ENCODE peak calls at places on chromosomes 6 and 20, in seven cellular contexts. One of them, this sample, is unnamed.

GRCh38 chr20:47360489-47361267 is 4.2 kb upstream of the ZMYND8 start:
- DNase-seq in K562: peak
- DNase-seq in IMR-90: peak
- DNase-seq in esophagus squamous epithelium: peak
- DNase-seq in mucosa of descending colon: peak
- DNase-seq in kidney: peak
- DNase-seq in CD8-positive, alpha-beta T cell: no peak
- DNase-seq in this sample: peak

GRCh38 chr20:24560571-24561485 is 91.4 kb downstream of the SYNDIG1 start:
- DNase-seq in K562: no peak
- DNase-seq in IMR-90: no peak
- DNase-seq in CD8-positive, alpha-beta T cell: no peak
- DNase-seq in mucosa of descending colon: no peak
- DNase-seq in esophagus squamous epithelium: no peak
- DNase-seq in kidney: no peak
- DNase-seq in this sample: no peak

GRCh38 chr6:6915813-6916547 is 191.8 kb upstream of the RREB1 start:
- DNase-seq in K562: no peak
- DNase-seq in esophagus squamous epithelium: no peak
- DNase-seq in IMR-90: peak
- DNase-seq in CD8-positive, alpha-beta T cell: no peak
- DNase-seq in mucosa of descending colon: no peak
- DNase-seq in kidney: peak
- DNase-seq in this sample: no peak

GRCh38 chr6:1864496-1864895 is 254.8 kb downstream of the FOXC1 start:
- DNase-seq in K562: no peak
- DNase-seq in kidney: no peak
- DNase-seq in mucosa of descending colon: no peak
- DNase-seq in esophagus squamous epithelium: no peak
- DNase-seq in IMR-90: no peak
- DNase-seq in CD8-positive, alpha-beta T cell: no peak
- DNase-seq in this sample: no peak

GRCh38 chr6:145263807-145264206 is 471.5 kb downstream of the EPM2A start:
- DNase-seq in CD8-positive, alpha-beta T cell: no peak
- DNase-seq in IMR-90: no peak
- DNase-seq in kidney: no peak
- DNase-seq in mucosa of descending colon: no peak
- DNase-seq in K562: no peak
- DNase-seq in esophagus squamous epithelium: no peak
- DNase-seq in this sample: no peak

GRCh38 chr6:34531580-34532201 is 24.4 kb downstream of the SPDEF start:
- DNase-seq in IMR-90: peak
- DNase-seq in kidney: peak
- DNase-seq in K562: peak
- DNase-seq in CD8-positive, alpha-beta T cell: no peak
- DNase-seq in esophagus squamous epithelium: no peak
- DNase-seq in mucosa of descending colon: peak
- DNase-seq in this sample: no peak

GRCh38 chr6:132936641-132937040 is 122.3 kb downstream of the RPS12 start:
- DNase-seq in mucosa of descending colon: no peak
- DNase-seq in CD8-positive, alpha-beta T cell: no peak
- DNase-seq in IMR-90: no peak
- DNase-seq in esophagus squamous epithelium: no peak
- DNase-seq in K562: no peak
- DNase-seq in kidney: no peak
- DNase-seq in this sample: no peak

GRCh38 chr6:46051962-46052361 is 36.3 kb upstream of the CLIC5 start:
- DNase-seq in mucosa of descending colon: no peak
- DNase-seq in K562: no peak
- DNase-seq in esophagus squamous epithelium: no peak
- DNase-seq in CD8-positive, alpha-beta T cell: no peak
- DNase-seq in IMR-90: no peak
- DNase-seq in kidney: no peak
- DNase-seq in this sample: no peak

GRCh38 chr20:46128310-46129151 is 10.4 kb downstream of the CD40 start:
- DNase-seq in K562: peak
- DNase-seq in CD8-positive, alpha-beta T cell: no peak
- DNase-seq in IMR-90: no peak
- DNase-seq in esophagus squamous epithelium: no peak
- DNase-seq in mucosa of descending colon: no peak
- DNase-seq in kidney: peak
- DNase-seq in this sample: no peak

GRCh38 chr6:133390168-133390567 is 149.0 kb downstream of the EYA4 start:
- DNase-seq in esophagus squamous epithelium: no peak
- DNase-seq in CD8-positive, alpha-beta T cell: no peak
- DNase-seq in K562: no peak
- DNase-seq in IMR-90: no peak
- DNase-seq in kidney: no peak
- DNase-seq in mucosa of descending colon: no peak
- DNase-seq in this sample: no peak

GRCh38 chr6:136341967-136342366 is 52.3 kb upstream of the BCLAF1 start:
- DNase-seq in kidney: no peak
- DNase-seq in mucosa of descending colon: no peak
- DNase-seq in CD8-positive, alpha-beta T cell: no peak
- DNase-seq in esophagus squamous epithelium: no peak
- DNase-seq in IMR-90: no peak
- DNase-seq in K562: peak
- DNase-seq in this sample: no peak

GRCh38 chr6:118370722-118371121 is 177.4 kb upstream of the PLN start:
- DNase-seq in kidney: no peak
- DNase-seq in IMR-90: no peak
- DNase-seq in K562: no peak
- DNase-seq in mucosa of descending colon: no peak
- DNase-seq in CD8-positive, alpha-beta T cell: no peak
- DNase-seq in esophagus squamous epithelium: no peak
- DNase-seq in this sample: no peak

GRCh38 chr20:51656726-51657260 is 111.4 kb downstream of the ATP9A start:
- DNase-seq in kidney: no peak
- DNase-seq in CD8-positive, alpha-beta T cell: no peak
- DNase-seq in IMR-90: no peak
- DNase-seq in mucosa of descending colon: no peak
- DNase-seq in esophagus squamous epithelium: no peak
- DNase-seq in K562: no peak
- DNase-seq in this sample: no peak

GRCh38 chr6:89323461-89324098 is 8.5 kb upstream of the GABRR2 start:
- DNase-seq in kidney: no peak
- DNase-seq in CD8-positive, alpha-beta T cell: no peak
- DNase-seq in mucosa of descending colon: no peak
- DNase-seq in esophagus squamous epithelium: no peak
- DNase-seq in K562: no peak
- DNase-seq in IMR-90: peak
- DNase-seq in this sample: no peak

GRCh38 chr20:32528291-32528891 is 56.7 kb downstream of the NOL4L start:
- DNase-seq in CD8-positive, alpha-beta T cell: no peak
- DNase-seq in mucosa of descending colon: no peak
- DNase-seq in esophagus squamous epithelium: no peak
- DNase-seq in IMR-90: no peak
- DNase-seq in kidney: peak
- DNase-seq in K562: no peak
- DNase-seq in this sample: no peak

GRCh38 chr20:24469116-24470030 is at the start of gene SYNDIG1:
- DNase-seq in kidney: peak
- DNase-seq in K562: no peak
- DNase-seq in esophagus squamous epithelium: no peak
- DNase-seq in mucosa of descending colon: no peak
- DNase-seq in CD8-positive, alpha-beta T cell: no peak
- DNase-seq in IMR-90: no peak
- DNase-seq in this sample: no peak

GRCh38 chr6:158207452-158207788 is 39.3 kb downstream of the GTF2H5 start:
- DNase-seq in mucosa of descending colon: no peak
- DNase-seq in IMR-90: peak
- DNase-seq in CD8-positive, alpha-beta T cell: no peak
- DNase-seq in K562: no peak
- DNase-seq in esophagus squamous epithelium: no peak
- DNase-seq in kidney: no peak
- DNase-seq in this sample: peak

GRCh38 chr6:19873031-19873430 is 35.9 kb downstream of the ID4 start:
- DNase-seq in esophagus squamous epithelium: no peak
- DNase-seq in mucosa of descending colon: no peak
- DNase-seq in CD8-positive, alpha-beta T cell: no peak
- DNase-seq in kidney: no peak
- DNase-seq in K562: peak
- DNase-seq in IMR-90: no peak
- DNase-seq in this sample: no peak

GRCh38 chr6:19866900-19867627 is 29.9 kb downstream of the ID4 start:
- DNase-seq in IMR-90: peak
- DNase-seq in CD8-positive, alpha-beta T cell: no peak
- DNase-seq in kidney: no peak
- DNase-seq in esophagus squamous epithelium: no peak
- DNase-seq in mucosa of descending colon: no peak
- DNase-seq in K562: no peak
- DNase-seq in this sample: no peak

GRCh38 chr6:19870322-19870721 is 33.2 kb downstream of the ID4 start:
- DNase-seq in CD8-positive, alpha-beta T cell: no peak
- DNase-seq in K562: no peak
- DNase-seq in kidney: no peak
- DNase-seq in esophagus squamous epithelium: no peak
- DNase-seq in IMR-90: no peak
- DNase-seq in mucosa of descending colon: no peak
- DNase-seq in this sample: no peak

GRCh38 chr6:19866199-19866872 is 29.2 kb downstream of the ID4 start:
- DNase-seq in esophagus squamous epithelium: no peak
- DNase-seq in IMR-90: no peak
- DNase-seq in kidney: no peak
- DNase-seq in mucosa of descending colon: no peak
- DNase-seq in K562: no peak
- DNase-seq in CD8-positive, alpha-beta T cell: no peak
- DNase-seq in this sample: no peak

GRCh38 chr6:19869464-19869863 is 32.3 kb downstream of the ID4 start:
- DNase-seq in kidney: no peak
- DNase-seq in IMR-90: no peak
- DNase-seq in K562: peak
- DNase-seq in CD8-positive, alpha-beta T cell: no peak
- DNase-seq in esophagus squamous epithelium: no peak
- DNase-seq in mucosa of descending colon: no peak
- DNase-seq in this sample: no peak
- TF ChIP-seq CTCF in kidney: no peak
- TF ChIP-seq CTCF in IMR-90: no peak
- TF ChIP-seq CTCF in K562: peak
- TF ChIP-seq CTCF in CD8-positive, alpha-beta T cell: no peak
- TF ChIP-seq CTCF in esophagus squamous epithelium: no peak
- TF ChIP-seq CTCF in mucosa of descending colon: no peak
- TF ChIP-seq CTCF in this sample: no peak

GRCh38 chr6:36850001-36850400 is 10.8 kb upstream of the CPNE5 start:
- DNase-seq in CD8-positive, alpha-beta T cell: no peak
- DNase-seq in K562: no peak
- DNase-seq in esophagus squamous epithelium: no peak
- DNase-seq in mucosa of descending colon: no peak
- DNase-seq in kidney: no peak
- DNase-seq in IMR-90: no peak
- DNase-seq in this sample: no peak

GRCh38 chr6:36851149-36851614 is 11.9 kb upstream of the CPNE5 start:
- DNase-seq in esophagus squamous epithelium: no peak
- DNase-seq in IMR-90: peak
- DNase-seq in kidney: no peak
- DNase-seq in K562: peak
- DNase-seq in CD8-positive, alpha-beta T cell: no peak
- DNase-seq in mucosa of descending colon: no peak
- DNase-seq in this sample: peak

GRCh38 chr6:36853325-36853724 is 14.1 kb upstream of the CPNE5 start:
- DNase-seq in mucosa of descending colon: no peak
- DNase-seq in K562: no peak
- DNase-seq in CD8-positive, alpha-beta T cell: no peak
- DNase-seq in kidney: no peak
- DNase-seq in esophagus squamous epithelium: no peak
- DNase-seq in IMR-90: peak
- DNase-seq in this sample: no peak

GRCh38 chr6:36851632-36852031 is 12.4 kb upstream of the CPNE5 start:
- DNase-seq in esophagus squamous epithelium: no peak
- DNase-seq in kidney: no peak
- DNase-seq in IMR-90: no peak
- DNase-seq in CD8-positive, alpha-beta T cell: no peak
- DNase-seq in K562: no peak
- DNase-seq in mucosa of descending colon: no peak
- DNase-seq in this sample: no peak

GRCh38 chr6:36852481-36853147 is 13.4 kb upstream of the CPNE5 start:
- DNase-seq in CD8-positive, alpha-beta T cell: no peak
- DNase-seq in esophagus squamous epithelium: no peak
- DNase-seq in kidney: no peak
- DNase-seq in mucosa of descending colon: no peak
- DNase-seq in K562: no peak
- DNase-seq in IMR-90: peak
- DNase-seq in this sample: no peak
- TF ChIP-seq CTCF in CD8-positive, alpha-beta T cell: no peak
- TF ChIP-seq CTCF in esophagus squamous epithelium: no peak
- TF ChIP-seq CTCF in kidney: no peak
- TF ChIP-seq CTCF in mucosa of descending colon: no peak
- TF ChIP-seq CTCF in K562: no peak
- TF ChIP-seq CTCF in IMR-90: peak
- TF ChIP-seq CTCF in this sample: no peak

GRCh38 chr20:62822239-62822787 is 5.5 kb downstream of the COL9A3 start:
- DNase-seq in IMR-90: no peak
- DNase-seq in CD8-positive, alpha-beta T cell: no peak
- DNase-seq in kidney: peak
- DNase-seq in K562: no peak
- DNase-seq in mucosa of descending colon: no peak
- DNase-seq in esophagus squamous epithelium: no peak
- DNase-seq in this sample: no peak

GRCh38 chr20:62823688-62824475 is 7.0 kb downstream of the COL9A3 start:
- DNase-seq in K562: no peak
- DNase-seq in mucosa of descending colon: no peak
- DNase-seq in kidney: peak
- DNase-seq in IMR-90: no peak
- DNase-seq in CD8-positive, alpha-beta T cell: no peak
- DNase-seq in esophagus squamous epithelium: no peak
- DNase-seq in this sample: no peak

GRCh38 chr20:62821726-62822210 is 4.9 kb downstream of the COL9A3 start:
- DNase-seq in IMR-90: no peak
- DNase-seq in CD8-positive, alpha-beta T cell: no peak
- DNase-seq in esophagus squamous epithelium: no peak
- DNase-seq in K562: no peak
- DNase-seq in mucosa of descending colon: no peak
- DNase-seq in kidney: no peak
- DNase-seq in this sample: no peak

GRCh38 chr20:62824476-62825287 is 7.8 kb downstream of the COL9A3 start:
- DNase-seq in mucosa of descending colon: peak
- DNase-seq in kidney: peak
- DNase-seq in IMR-90: no peak
- DNase-seq in CD8-positive, alpha-beta T cell: peak
- DNase-seq in K562: peak
- DNase-seq in esophagus squamous epithelium: no peak
- DNase-seq in this sample: peak

GRCh38 chr20:62822788-62823651 is 6.2 kb downstream of the COL9A3 start:
- DNase-seq in K562: peak
- DNase-seq in mucosa of descending colon: no peak
- DNase-seq in CD8-positive, alpha-beta T cell: no peak
- DNase-seq in IMR-90: peak
- DNase-seq in esophagus squamous epithelium: no peak
- DNase-seq in kidney: peak
- DNase-seq in this sample: peak
- TF ChIP-seq CTCF in K562: peak
- TF ChIP-seq CTCF in mucosa of descending colon: peak
- TF ChIP-seq CTCF in CD8-positive, alpha-beta T cell: no peak
- TF ChIP-seq CTCF in IMR-90: peak
- TF ChIP-seq CTCF in esophagus squamous epithelium: no peak
- TF ChIP-seq CTCF in kidney: peak
- TF ChIP-seq CTCF in this sample: peak

DNA sequence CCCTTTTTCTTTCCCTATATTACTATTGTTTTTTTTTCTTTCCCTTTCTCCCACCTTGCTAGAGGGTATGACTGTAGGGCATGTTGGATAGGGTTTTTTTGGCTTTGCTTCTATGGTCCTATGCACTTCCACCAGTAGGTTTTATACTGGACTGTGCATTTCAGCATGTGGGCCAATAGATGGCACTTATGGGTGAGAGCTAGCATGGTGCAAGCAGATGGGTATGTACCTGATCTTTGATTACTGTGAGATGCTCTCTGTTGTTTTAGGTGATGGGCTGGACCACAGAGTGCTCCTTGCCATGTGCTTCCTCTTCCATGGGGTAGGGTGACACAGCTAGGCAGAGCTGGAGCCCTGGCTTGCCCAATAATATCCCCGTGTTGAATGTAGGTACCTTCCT is 128.5 kb upstream of the CHD6 start:
- DNase-seq in K562: no peak
- DNase-seq in CD8-positive, alpha-beta T cell: no peak
- DNase-seq in IMR-90: no peak
- DNase-seq in esophagus squamous epithelium: no peak
- DNase-seq in kidney: no peak
- DNase-seq in mucosa of descending colon: no peak
- DNase-seq in this sample: no peak
- TF ChIP-seq CTCF in K562: no peak
- TF ChIP-seq CTCF in CD8-positive, alpha-beta T cell: no peak
- TF ChIP-seq CTCF in IMR-90: no peak
- TF ChIP-seq CTCF in esophagus squamous epithelium: no peak
- TF ChIP-seq CTCF in kidney: peak
- TF ChIP-seq CTCF in mucosa of descending colon: no peak
- TF ChIP-seq CTCF in this sample: peak

This sample was measured in GM13977.